ENCODE peak calls at places on chromosomes 6 and 20, in nine cellular contexts. T, C, L, M, P, I, U, S and J are unnamed samples.

GRCh38 chr20:40704828-40705227 is 15.8 kb upstream of the MAFB start:
- DNase-seq in T (no peak), C (no peak), L (no peak), M (no peak), P (no peak), I (no peak), U (no peak), S (no peak), J (no peak)

GRCh38 chr6:138493413-138493812 is 5.9 kb downstream of the NHSL1 start:
- DNase-seq in T (peak), C (no peak), L (no peak), M (no peak), P (no peak), I (no peak), U (no peak), S (peak), J (no peak)

GRCh38 chr20:17643531-17644188 is 38.4 kb downstream of the RRBP1 start:
- DNase-seq in T (no peak), C (no peak), L (no peak), M (no peak), P (no peak), I (no peak), U (no peak), S (no peak), J (no peak)

GRCh38 chr20:63698739-63699465 is 2.5 kb downstream of the TNFRSF6B start:
- DNase-seq in T (peak), C (no peak), L (no peak), M (no peak), P (no peak), I (no peak), U (no peak), S (peak), J (no peak)

GRCh38 chr6:12605888-12606345 is 110.7 kb upstream of the PHACTR1 start:
- DNase-seq in T (peak), C (no peak), L (no peak), M (peak), P (no peak), I (peak), U (peak), S (peak), J (no peak)

GRCh38 chr6:134622382-134623173 is 304.7 kb upstream of the SGK1 start:
- DNase-seq in T (no peak), C (no peak), L (no peak), M (no peak), P (no peak), I (no peak), U (no peak), S (no peak), J (no peak)

GRCh38 chr6:34151321-34152041 is 5.6 kb upstream of the GRM4 start:
- DNase-seq in T (no peak), C (no peak), L (peak), M (no peak), P (no peak), I (no peak), U (no peak), S (no peak), J (no peak)

GRCh38 chr20:41664584-41664983 is 46.4 kb upstream of the CHD6 start:
- DNase-seq in T (no peak), C (no peak), L (no peak), M (peak), P (no peak), I (no peak), U (no peak), S (peak), J (no peak)

GRCh38 chr6:41655706-41656668 is 17.7 kb downstream of the MDFI start:
- DNase-seq in T (no peak), C (no peak), L (no peak), M (no peak), P (no peak), I (no peak), U (no peak), S (peak), J (no peak)

GRCh38 chr20:1269235-1269634 is 3.1 kb downstream of the SNPH start:
- DNase-seq in T (no peak), C (no peak), L (no peak), M (no peak), P (no peak), I (no peak), U (no peak), S (no peak), J (no peak)

GRCh38 chr6:35718911-35719381 is 17.9 kb upstream of the ARMC12 start:
- DNase-seq in T (no peak), C (no peak), L (no peak), M (no peak), P (no peak), I (no peak), U (no peak), S (no peak), J (peak)

GRCh38 chr20:1622450-1622849 is 2.6 kb upstream of the SIRPB1 start:
- DNase-seq in T (no peak), C (no peak), L (no peak), M (no peak), P (no peak), I (no peak), U (no peak), S (no peak), J (no peak)

GRCh38 chr6:145009691-145010090 is 724.6 kb downstream of the UTRN start:
- DNase-seq in T (no peak), C (no peak), L (no peak), M (no peak), P (no peak), I (no peak), U (no peak), S (no peak), J (no peak)

GRCh38 chr6:113394724-113395123 is 462.4 kb upstream of the MARCKS start:
- DNase-seq in T (no peak), C (no peak), L (no peak), M (no peak), P (no peak), I (no peak), U (no peak), S (no peak), J (no peak)

GRCh38 chr20:44134897-44135810 is 51.8 kb downstream of the JPH2 start:
- DNase-seq in T (no peak), C (no peak), L (no peak), M (no peak), P (no peak), I (no peak), U (no peak), S (no peak), J (peak)

GRCh38 chr6:157068691-157069228 is 254.6 kb downstream of the TMEM242 start:
- DNase-seq in T (no peak), C (no peak), L (no peak), M (no peak), P (no peak), I (no peak), U (no peak), S (no peak), J (no peak)

GRCh38 chr6:106026748-106027147 is 59.4 kb upstream of the PRDM1 start:
- DNase-seq in T (peak), C (no peak), L (no peak), M (no peak), P (no peak), I (no peak), U (no peak), S (no peak), J (no peak)

GRCh38 chr20:33353013-33353402 is 48.3 kb downstream of the CDK5RAP1 start:
- DNase-seq in T (no peak), C (no peak), L (no peak), M (no peak), P (no peak), I (no peak), U (no peak), S (no peak), J (no peak)

GRCh38 chr20:59817406-59817805 is 116.0 kb downstream of the SYCP2 start:
- DNase-seq in T (no peak), C (no peak), L (no peak), M (no peak), P (no peak), I (no peak), U (no peak), S (no peak), J (no peak)

GRCh38 chr6:1474205-1474604 is 84.8 kb downstream of the FOXF2 start:
- DNase-seq in T (no peak), C (no peak), L (no peak), M (no peak), P (no peak), I (no peak), U (no peak), S (no peak), J (no peak)

GRCh38 chr20:59749293-59749680 is 144.9 kb downstream of the PHACTR3 start:
- DNase-seq in T (peak), C (no peak), L (no peak), M (no peak), P (no peak), I (no peak), U (no peak), S (no peak), J (no peak)

GRCh38 chr6:139378226-139378625 is 3.8 kb upstream of the CITED2 start:
- DNase-seq in T (no peak), C (no peak), L (no peak), M (no peak), P (no peak), I (no peak), U (no peak), S (no peak), J (no peak)

GRCh38 chr20:47113362-47114118 is 218.9 kb downstream of the EYA2 start:
- DNase-seq in T (peak), C (no peak), L (no peak), M (peak), P (no peak), I (no peak), U (no peak), S (no peak), J (no peak)

GRCh38 chr6:39714802-39715201 is 10.4 kb downstream of the KIF6 start:
- DNase-seq in T (no peak), C (no peak), L (no peak), M (no peak), P (no peak), I (no peak), U (no peak), S (no peak), J (no peak)

GRCh38 chr6:78910611-78911134 is 43.3 kb downstream of the IRAK1BP1 start:
- DNase-seq in T (no peak), C (no peak), L (no peak), M (no peak), P (no peak), I (no peak), U (peak), S (no peak), J (no peak)

GRCh38 chr6:33595001-33595846 is 15.1 kb upstream of the BAK1 start:
- DNase-seq in T (no peak), C (no peak), L (no peak), M (no peak), P (no peak), I (no peak), U (no peak), S (no peak), J (no peak)

GRCh38 chr6:32432050-32432450 is 7.6 kb upstream of the HLA-DRA start:
- DNase-seq in T (peak), C (no peak), L (no peak), M (peak), P (no peak), I (peak), U (no peak), S (no peak), J (no peak)

GRCh38 chr6:111631930-111632460 is 26.3 kb upstream of the TRAF3IP2 start:
- DNase-seq in T (no peak), C (no peak), L (no peak), M (no peak), P (no peak), I (peak), U (peak), S (no peak), J (no peak)